ENCODE peak calls at places on chromosomes 4 and X, in four cellular contexts. One of them, this sample, is unnamed.
A peak's percentile ranks its signal among the peaks of the same experiment; 100 is the strongest.

GRCh38 chr4:138367942-138368341 is 125.8 kb upstream of the SLC7A11 start:
- DNase-seq in hepatocyte: no peak
- DNase-seq in adrenal gland: no peak
- DNase-seq in GM23338: no peak
- DNase-seq in this sample: no peak

GRCh38 chr4:107708225-107708624 is 11.8 kb downstream of the PAPSS1 start:
- DNase-seq in hepatocyte: no peak
- DNase-seq in adrenal gland: no peak
- DNase-seq in GM23338: no peak
- DNase-seq in this sample: no peak

GRCh38 chr4:15870079-15870478 is 68.5 kb downstream of the FGFBP1 start:
- DNase-seq in hepatocyte: no peak
- DNase-seq in adrenal gland: no peak
- DNase-seq in GM23338: no peak
- DNase-seq in this sample: no peak

GRCh38 chr4:31069151-31069550 is 349.0 kb downstream of the PCDH7 start:
- DNase-seq in hepatocyte: no peak
- DNase-seq in adrenal gland: no peak
- DNase-seq in GM23338: peak; percentile 61
- DNase-seq in this sample: no peak

GRCh38 chr4:86132459-86132858 is 227.4 kb downstream of the MAPK10 start:
- DNase-seq in hepatocyte: no peak
- DNase-seq in adrenal gland: no peak
- DNase-seq in GM23338: no peak
- DNase-seq in this sample: no peak

GRCh38 chr4:7886250-7886973 is 53.2 kb downstream of the AFAP1 start:
- DNase-seq in hepatocyte: no peak
- DNase-seq in adrenal gland: no peak
- DNase-seq in GM23338: no peak
- DNase-seq in this sample: no peak

GRCh38 chrX:22095306-22095705 is 63.2 kb downstream of the PHEX start:
- DNase-seq in hepatocyte: peak; percentile 17
- DNase-seq in adrenal gland: no peak
- DNase-seq in GM23338: no peak
- DNase-seq in this sample: no peak

GRCh38 chr4:98584265-98584664 is 74.1 kb downstream of the TSPAN5 start:
- DNase-seq in hepatocyte: peak; percentile 41
- DNase-seq in adrenal gland: no peak
- DNase-seq in GM23338: no peak
- DNase-seq in this sample: no peak

GRCh38 chr4:185139736-185140135 is 3.3 kb upstream of the SLC25A4 start:
- DNase-seq in hepatocyte: no peak
- DNase-seq in adrenal gland: no peak
- DNase-seq in GM23338: no peak
- DNase-seq in this sample: no peak

GRCh38 chr4:65893957-65894755 is 223.9 kb upstream of the EPHA5 start:
- DNase-seq in hepatocyte: no peak
- DNase-seq in adrenal gland: no peak
- DNase-seq in GM23338: no peak
- DNase-seq in this sample: peak; percentile 8

GRCh38 chr4:167578906-167579305 is 344.6 kb upstream of the SPOCK3 start:
- DNase-seq in hepatocyte: no peak
- DNase-seq in adrenal gland: no peak
- DNase-seq in GM23338: peak; percentile 37
- DNase-seq in this sample: no peak

GRCh38 chr4:145075742-145076472 is 22.1 kb downstream of the ANAPC10 start:
- DNase-seq in hepatocyte: no peak
- DNase-seq in adrenal gland: no peak
- DNase-seq in GM23338: no peak
- DNase-seq in this sample: no peak

GRCh38 chrX:38561951-38562719 is 793 bp downstream of the TSPAN7 start:
- DNase-seq in hepatocyte: peak; percentile 37
- DNase-seq in adrenal gland: peak; percentile 51
- DNase-seq in GM23338: peak; percentile 44
- DNase-seq in this sample: no peak

GRCh38 chrX:68999931-69000330 is 165.3 kb downstream of the PJA1 start:
- DNase-seq in hepatocyte: no peak
- DNase-seq in adrenal gland: no peak
- DNase-seq in GM23338: no peak
- DNase-seq in this sample: no peak

GRCh38 chrX:30888526-30889146 is 418 bp downstream of the TAB3 start:
- DNase-seq in hepatocyte: peak; percentile 39
- DNase-seq in adrenal gland: peak; percentile 22
- DNase-seq in GM23338: peak; percentile 29
- DNase-seq in this sample: no peak

GRCh38 chr4:60129740-60130139 is 1070.4 kb upstream of the ADGRL3 start:
- DNase-seq in hepatocyte: no peak
- DNase-seq in adrenal gland: no peak
- DNase-seq in GM23338: no peak
- DNase-seq in this sample: peak; percentile 55

GRCh38 chr4:72076562-72076961 is 44.8 kb downstream of the NPFFR2 start:
- DNase-seq in hepatocyte: no peak
- DNase-seq in adrenal gland: no peak
- DNase-seq in GM23338: no peak
- DNase-seq in this sample: peak; percentile 62

GRCh38 chr4:98505991-98506390 is 152.4 kb downstream of the TSPAN5 start:
- DNase-seq in hepatocyte: no peak
- DNase-seq in adrenal gland: no peak
- DNase-seq in GM23338: no peak
- DNase-seq in this sample: no peak

DNA sequence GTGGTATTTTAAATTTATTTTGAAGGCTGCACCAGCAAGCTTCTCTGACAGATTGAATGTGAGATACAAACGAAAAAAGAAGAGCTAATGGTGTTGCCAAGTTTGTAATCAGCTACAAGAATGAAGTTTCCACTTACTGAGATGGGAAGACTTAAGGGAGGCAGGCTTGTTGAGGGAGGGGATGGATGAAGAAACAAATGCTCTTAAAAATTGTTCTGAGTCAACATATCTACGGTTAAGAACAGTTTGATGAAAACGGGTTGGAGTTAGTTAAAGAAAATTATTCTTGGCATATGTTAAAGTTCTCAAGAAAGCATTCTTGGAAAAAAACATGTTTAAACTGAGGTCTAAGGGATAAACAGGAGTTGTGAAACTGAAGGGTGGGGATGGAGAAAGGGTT is 816.3 kb upstream of the HS3ST1 start:
- DNase-seq in hepatocyte: no peak
- DNase-seq in adrenal gland: no peak
- DNase-seq in GM23338: no peak
- DNase-seq in this sample: no peak
- H3K4me3 ChIP-seq in hepatocyte: no peak overlapping the region
- H3K4me3 ChIP-seq in adrenal gland: no peak overlapping the region
- H3K4me3 ChIP-seq in GM23338: no peak overlapping the region
- H3K4me3 ChIP-seq in this sample: no peak overlapping the region

GRCh38 chrX:54640103-54640428 is 110.0 kb downstream of the GNL3L start:
- DNase-seq in hepatocyte: no peak
- DNase-seq in adrenal gland: no peak
- DNase-seq in GM23338: no peak
- DNase-seq in this sample: no peak
- TF ChIP-seq CTCF in hepatocyte: no peak
- TF ChIP-seq CTCF in adrenal gland: no peak
- TF ChIP-seq CTCF in GM23338: no peak
- TF ChIP-seq CTCF in this sample: no peak

GRCh38 chr4:38791005-38791404 is 8.2 kb upstream of the TLR10 start:
- DNase-seq in hepatocyte: no peak
- DNase-seq in adrenal gland: no peak
- DNase-seq in GM23338: no peak
- DNase-seq in this sample: no peak
- H3K4me3 ChIP-seq in hepatocyte: no peak overlapping the region
- H3K4me3 ChIP-seq in adrenal gland: no peak overlapping the region
- H3K4me3 ChIP-seq in GM23338: no peak overlapping the region
- H3K4me3 ChIP-seq in this sample: no peak overlapping the region

GRCh38 chr4:26069218-26069617 is 155.2 kb downstream of the SMIM20 start:
- DNase-seq in hepatocyte: no peak
- DNase-seq in adrenal gland: no peak
- DNase-seq in GM23338: peak; percentile 89
- DNase-seq in this sample: no peak
- TF ChIP-seq CTCF in hepatocyte: peak; percentile 35
- TF ChIP-seq CTCF in adrenal gland: no peak
- TF ChIP-seq CTCF in GM23338: peak; percentile 81
- TF ChIP-seq CTCF in this sample: peak; percentile 51

GRCh38 chr4:172124656-172125308 is 311.6 kb downstream of the GALNTL6 start:
- DNase-seq in hepatocyte: no peak
- DNase-seq in adrenal gland: no peak
- DNase-seq in GM23338: no peak
- DNase-seq in this sample: no peak
- H3K4me3 ChIP-seq in hepatocyte: no peak overlapping the region
- H3K4me3 ChIP-seq in adrenal gland: no peak overlapping the region
- H3K4me3 ChIP-seq in GM23338: no peak overlapping the region
- H3K4me3 ChIP-seq in this sample: no peak overlapping the region

GRCh38 chr4:41994461-41994860 is 4.1 kb downstream of the SLC30A9 start:
- DNase-seq in hepatocyte: no peak
- DNase-seq in adrenal gland: no peak
- DNase-seq in GM23338: peak; percentile 36
- DNase-seq in this sample: no peak
- TF ChIP-seq CTCF in hepatocyte: no peak
- TF ChIP-seq CTCF in adrenal gland: no peak
- TF ChIP-seq CTCF in GM23338: no peak
- TF ChIP-seq CTCF in this sample: no peak

DNA sequence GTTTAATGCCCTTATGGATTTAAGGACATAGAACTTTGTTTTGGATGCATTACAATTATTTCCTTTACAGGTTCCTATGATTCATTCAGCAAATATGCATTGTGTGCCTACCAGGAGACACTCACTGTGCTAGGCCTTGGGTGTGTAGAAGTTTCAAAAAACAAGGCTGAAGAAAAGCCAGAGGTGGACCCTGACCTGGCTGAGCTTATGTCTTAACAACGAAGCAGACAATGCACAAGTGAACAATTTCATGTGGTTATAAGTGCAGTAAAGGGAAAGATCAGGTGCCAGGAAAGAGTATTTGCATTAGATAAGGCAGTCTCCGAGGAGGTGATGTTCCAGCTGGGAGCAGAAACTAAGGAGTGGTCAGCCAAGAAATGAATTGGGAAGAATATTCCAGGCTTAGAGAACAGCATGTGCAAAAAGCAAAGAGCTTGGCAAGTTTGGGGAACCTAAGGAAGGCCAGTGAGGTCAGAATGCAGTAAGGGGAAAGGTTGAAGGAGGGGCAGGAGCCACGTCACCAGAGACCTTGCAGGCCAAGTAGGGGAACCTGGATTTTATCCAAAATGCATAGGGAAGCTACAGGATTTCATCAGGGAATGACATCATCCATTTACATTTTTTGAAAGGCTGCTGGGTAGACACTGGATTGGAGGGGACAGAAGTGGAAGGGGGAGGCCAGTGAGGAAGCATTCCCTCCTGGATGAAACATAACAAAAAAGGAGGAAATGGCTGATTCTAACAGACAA is 193.6 kb downstream of the SOWAHB start:
- DNase-seq in hepatocyte: peak; percentile 76
- DNase-seq in adrenal gland: no peak
- DNase-seq in GM23338: peak; percentile 64
- DNase-seq in this sample: no peak
- H3K4me3 ChIP-seq in hepatocyte: no peak overlapping the region
- H3K4me3 ChIP-seq in adrenal gland: no peak overlapping the region
- H3K4me3 ChIP-seq in GM23338: peak overlapping the region; percentile 14
- H3K4me3 ChIP-seq in this sample: no peak overlapping the region